ENCODE peak calls at places on chromosome 11, in six cellular contexts. One of them, this sample, is unnamed.

GRCh38 chr11:77201991-77202841 is 74.2 kb downstream of the MYO7A start:
- DNase-seq in IMR-90: no peak
- DNase-seq in H9: no peak
- DNase-seq in H1: no peak
- DNase-seq in neuronal stem cell: no peak
- DNase-seq in trophoblast cell: no peak
- DNase-seq in this sample: no peak

GRCh38 chr11:206516-207212 is 535 bp downstream of the BET1L start:
- DNase-seq in IMR-90: no peak
- DNase-seq in H9: no peak
- DNase-seq in H1: peak
- DNase-seq in neuronal stem cell: peak
- DNase-seq in trophoblast cell: peak
- DNase-seq in this sample: peak

GRCh38 chr11:86918943-86919342 is 36.3 kb downstream of the FZD4 start:
- DNase-seq in IMR-90: no peak
- DNase-seq in H9: no peak
- DNase-seq in H1: no peak
- DNase-seq in neuronal stem cell: no peak
- DNase-seq in trophoblast cell: no peak
- DNase-seq in this sample: no peak

GRCh38 chr11:46207270-46207669 is 70.2 kb upstream of the CREB3L1 start:
- DNase-seq in IMR-90: no peak
- DNase-seq in H9: no peak
- DNase-seq in H1: no peak
- DNase-seq in neuronal stem cell: no peak
- DNase-seq in trophoblast cell: no peak
- DNase-seq in this sample: no peak

GRCh38 chr11:72760543-72761400 is 8.6 kb upstream of the ARAP1 start:
- DNase-seq in IMR-90: peak
- DNase-seq in H9: no peak
- DNase-seq in H1: no peak
- DNase-seq in neuronal stem cell: no peak
- DNase-seq in trophoblast cell: peak
- DNase-seq in this sample: peak

GRCh38 chr11:61342207-61342803 is 9.3 kb downstream of the TKFC start:
- DNase-seq in IMR-90: no peak
- DNase-seq in H9: no peak
- DNase-seq in H1: no peak
- DNase-seq in neuronal stem cell: no peak
- DNase-seq in trophoblast cell: no peak
- DNase-seq in this sample: no peak

GRCh38 chr11:27468643-27469332 is 3.8 kb downstream of the LGR4 start:
- DNase-seq in IMR-90: peak
- DNase-seq in H9: no peak
- DNase-seq in H1: no peak
- DNase-seq in neuronal stem cell: no peak
- DNase-seq in trophoblast cell: peak
- DNase-seq in this sample: peak

GRCh38 chr11:117691206-117691490 is 105.9 kb downstream of the DSCAML1 start:
- DNase-seq in IMR-90: no peak
- DNase-seq in H9: no peak
- DNase-seq in H1: no peak
- DNase-seq in neuronal stem cell: no peak
- DNase-seq in trophoblast cell: no peak
- DNase-seq in this sample: no peak

GRCh38 chr11:23903044-23903704 is 593.7 kb upstream of the LUZP2 start:
- DNase-seq in IMR-90: peak
- DNase-seq in H9: no peak
- DNase-seq in H1: no peak
- DNase-seq in neuronal stem cell: no peak
- DNase-seq in trophoblast cell: peak
- DNase-seq in this sample: peak

GRCh38 chr11:64809781-64810241 is 540 bp downstream of the MEN1 start:
- DNase-seq in IMR-90: no peak
- DNase-seq in H9: peak
- DNase-seq in H1: peak
- DNase-seq in neuronal stem cell: no peak
- DNase-seq in trophoblast cell: peak
- DNase-seq in this sample: peak

GRCh38 chr11:11500744-11501487 is 120.9 kb downstream of the GALNT18 start:
- DNase-seq in IMR-90: no peak
- DNase-seq in H9: peak
- DNase-seq in H1: no peak
- DNase-seq in neuronal stem cell: no peak
- DNase-seq in trophoblast cell: no peak
- DNase-seq in this sample: no peak

GRCh38 chr11:119832132-119832531 is 103.1 kb upstream of the NECTIN1 start:
- DNase-seq in IMR-90: no peak
- DNase-seq in H9: no peak
- DNase-seq in H1: no peak
- DNase-seq in neuronal stem cell: no peak
- DNase-seq in trophoblast cell: no peak
- DNase-seq in this sample: no peak

GRCh38 chr11:59555601-59556114 is 44.3 kb downstream of the OR4D9 start:
- DNase-seq in IMR-90: no peak
- DNase-seq in H9: no peak
- DNase-seq in H1: no peak
- DNase-seq in neuronal stem cell: no peak
- DNase-seq in trophoblast cell: no peak
- DNase-seq in this sample: no peak

GRCh38 chr11:62909107-62909894 is 11.9 kb downstream of the CHRM1 start:
- DNase-seq in IMR-90: peak
- DNase-seq in H9: peak
- DNase-seq in H1: peak
- DNase-seq in neuronal stem cell: peak
- DNase-seq in trophoblast cell: peak
- DNase-seq in this sample: peak

DNA sequence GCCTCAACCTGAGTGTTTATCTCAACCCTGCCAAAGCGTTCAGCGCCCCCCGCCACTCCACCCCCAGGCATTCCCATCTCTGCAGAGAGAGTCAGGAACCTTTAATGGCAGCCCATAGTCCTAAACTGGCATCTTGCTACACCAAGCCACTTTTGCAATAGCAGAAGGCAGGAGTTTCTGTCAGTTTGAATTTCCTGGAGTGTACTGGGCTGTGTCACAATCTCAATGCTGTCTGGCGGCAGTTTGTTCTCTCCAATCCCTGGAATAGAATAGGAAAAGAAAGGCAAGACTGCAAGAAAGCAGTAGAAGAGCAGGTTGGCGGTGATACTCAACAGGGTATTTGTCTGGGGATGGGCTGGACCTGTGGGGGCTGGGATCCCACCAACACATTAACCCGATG is 32.9 kb upstream of the FLI1 start:
- DNase-seq in IMR-90: no peak
- DNase-seq in H9: no peak
- DNase-seq in H1: no peak
- DNase-seq in neuronal stem cell: no peak
- DNase-seq in trophoblast cell: no peak
- DNase-seq in this sample: peak
- H3K14ac ChIP-seq in IMR-90: no peak
- H3K14ac ChIP-seq in H9: no peak
- H3K14ac ChIP-seq in H1: no peak
- H3K14ac ChIP-seq in neuronal stem cell: no peak
- H3K14ac ChIP-seq in trophoblast cell: no peak
- H3K14ac ChIP-seq in this sample: no peak

GRCh38 chr11:95867105-95867504 is 56.8 kb downstream of the MTMR2 start:
- DNase-seq in IMR-90: no peak
- DNase-seq in H9: no peak
- DNase-seq in H1: no peak
- DNase-seq in neuronal stem cell: no peak
- DNase-seq in trophoblast cell: no peak
- DNase-seq in this sample: no peak

GRCh38 chr11:95863486-95864140 is 60.3 kb downstream of the MTMR2 start:
- DNase-seq in IMR-90: peak
- DNase-seq in H9: no peak
- DNase-seq in H1: no peak
- DNase-seq in neuronal stem cell: no peak
- DNase-seq in trophoblast cell: peak
- DNase-seq in this sample: peak
- H3K9ac ChIP-seq in IMR-90: no peak
- H3K9ac ChIP-seq in H9: no peak
- H3K9ac ChIP-seq in H1: no peak
- H3K9ac ChIP-seq in neuronal stem cell: no peak
- H3K9ac ChIP-seq in trophoblast cell: no peak
- H3K9ac ChIP-seq in this sample: no peak

GRCh38 chr11:9735236-9735635 is 71.4 kb downstream of the SWAP70 start:
- DNase-seq in IMR-90: no peak
- DNase-seq in H9: no peak
- DNase-seq in H1: no peak
- DNase-seq in neuronal stem cell: no peak
- DNase-seq in trophoblast cell: peak
- DNase-seq in this sample: no peak
- H3K14ac ChIP-seq in IMR-90: no peak
- H3K14ac ChIP-seq in H9: no peak
- H3K14ac ChIP-seq in H1: no peak
- H3K14ac ChIP-seq in neuronal stem cell: no peak
- H3K14ac ChIP-seq in trophoblast cell: no peak
- H3K14ac ChIP-seq in this sample: no peak

DNA sequence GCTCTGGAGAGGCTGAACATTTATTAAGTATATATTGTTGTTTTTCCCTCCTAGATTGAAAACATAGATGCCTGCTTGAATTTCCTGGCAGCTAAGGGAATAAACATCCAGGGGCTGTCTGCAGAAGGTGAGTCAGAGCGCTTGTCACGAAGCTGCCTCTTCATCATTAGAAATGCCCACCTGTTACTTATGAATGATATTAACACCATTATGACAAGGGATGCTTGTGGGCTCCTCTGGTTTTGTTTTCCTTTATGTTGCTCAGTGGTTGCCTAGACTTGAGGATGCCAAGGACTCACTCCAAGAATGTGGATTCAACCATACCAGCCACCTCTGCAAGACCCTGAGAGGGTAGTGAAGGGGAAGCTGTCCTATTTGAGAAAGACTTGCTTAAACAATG is 156.2 kb downstream of the NAV2 start:
- DNase-seq in IMR-90: peak
- DNase-seq in H9: no peak
- DNase-seq in H1: no peak
- DNase-seq in neuronal stem cell: no peak
- DNase-seq in trophoblast cell: no peak
- DNase-seq in this sample: no peak
- H3K9ac ChIP-seq in IMR-90: no peak
- H3K9ac ChIP-seq in H9: no peak
- H3K9ac ChIP-seq in H1: no peak
- H3K9ac ChIP-seq in neuronal stem cell: no peak
- H3K9ac ChIP-seq in trophoblast cell: no peak
- H3K9ac ChIP-seq in this sample: no peak

GRCh38 chr11:68950268-68950667 is 30.5 kb downstream of the MRGPRD start:
- DNase-seq in IMR-90: no peak
- DNase-seq in H9: peak
- DNase-seq in H1: no peak
- DNase-seq in neuronal stem cell: peak
- DNase-seq in trophoblast cell: peak
- DNase-seq in this sample: peak

GRCh38 chr11:68946416-68947090 is 34.2 kb downstream of the MRGPRD start:
- DNase-seq in IMR-90: peak
- DNase-seq in H9: no peak
- DNase-seq in H1: no peak
- DNase-seq in neuronal stem cell: no peak
- DNase-seq in trophoblast cell: peak
- DNase-seq in this sample: peak

GRCh38 chr11:68948948-68949347 is 31.8 kb downstream of the MRGPRD start:
- DNase-seq in IMR-90: no peak
- DNase-seq in H9: no peak
- DNase-seq in H1: no peak
- DNase-seq in neuronal stem cell: no peak
- DNase-seq in trophoblast cell: peak
- DNase-seq in this sample: no peak

GRCh38 chr11:68948496-68948895 is 32.3 kb downstream of the MRGPRD start:
- DNase-seq in IMR-90: peak
- DNase-seq in H9: no peak
- DNase-seq in H1: no peak
- DNase-seq in neuronal stem cell: no peak
- DNase-seq in trophoblast cell: peak
- DNase-seq in this sample: peak

GRCh38 chr11:68947151-68947550 is 33.6 kb downstream of the MRGPRD start:
- DNase-seq in IMR-90: no peak
- DNase-seq in H9: no peak
- DNase-seq in H1: no peak
- DNase-seq in neuronal stem cell: no peak
- DNase-seq in trophoblast cell: no peak
- DNase-seq in this sample: no peak
- H3K14ac ChIP-seq in IMR-90: no peak
- H3K14ac ChIP-seq in H9: no peak
- H3K14ac ChIP-seq in H1: no peak
- H3K14ac ChIP-seq in neuronal stem cell: no peak
- H3K14ac ChIP-seq in trophoblast cell: no peak
- H3K14ac ChIP-seq in this sample: no peak

GRCh38 chr11:44886765-44887164 is 63.9 kb downstream of the TP53I11 start:
- DNase-seq in IMR-90: peak
- DNase-seq in H9: no peak
- DNase-seq in H1: no peak
- DNase-seq in neuronal stem cell: no peak
- DNase-seq in trophoblast cell: no peak
- DNase-seq in this sample: peak

GRCh38 chr11:44885919-44886318 is 64.8 kb downstream of the TP53I11 start:
- DNase-seq in IMR-90: no peak
- DNase-seq in H9: no peak
- DNase-seq in H1: no peak
- DNase-seq in neuronal stem cell: no peak
- DNase-seq in trophoblast cell: no peak
- DNase-seq in this sample: no peak

GRCh38 chr11:44885065-44885777 is 65.5 kb downstream of the TP53I11 start:
- DNase-seq in IMR-90: no peak
- DNase-seq in H9: no peak
- DNase-seq in H1: no peak
- DNase-seq in neuronal stem cell: no peak
- DNase-seq in trophoblast cell: no peak
- DNase-seq in this sample: no peak

GRCh38 chr11:44883277-44883676 is 67.4 kb downstream of the TP53I11 start:
- DNase-seq in IMR-90: no peak
- DNase-seq in H9: no peak
- DNase-seq in H1: no peak
- DNase-seq in neuronal stem cell: no peak
- DNase-seq in trophoblast cell: no peak
- DNase-seq in this sample: no peak

GRCh38 chr11:44884056-44884455 is 66.6 kb downstream of the TP53I11 start:
- DNase-seq in IMR-90: no peak
- DNase-seq in H9: no peak
- DNase-seq in H1: no peak
- DNase-seq in neuronal stem cell: no peak
- DNase-seq in trophoblast cell: no peak
- DNase-seq in this sample: no peak
- H3K9ac ChIP-seq in IMR-90: no peak
- H3K9ac ChIP-seq in H9: no peak
- H3K9ac ChIP-seq in H1: no peak
- H3K9ac ChIP-seq in neuronal stem cell: no peak
- H3K9ac ChIP-seq in trophoblast cell: no peak
- H3K9ac ChIP-seq in this sample: no peak